ENCODE peak calls at places on chromosome 4, in six cellular contexts. One of them, this sample, is unnamed.

GRCh38 chr4:114173968-114174367 is 194.5 kb upstream of the ARSJ start:
- DNase-seq in adrenal gland: no peak
- DNase-seq in effector memory CD4-positive, alpha-beta T cell: no peak
- DNase-seq in naive thymus-derived CD4-positive, alpha-beta T cell: no peak
- DNase-seq in tibial nerve: no peak
- DNase-seq in WERI-Rb-1: no peak
- DNase-seq in this sample: no peak

GRCh38 chr4:6962211-6963041 is 52.8 kb downstream of the TBC1D14 start:
- DNase-seq in adrenal gland: no peak
- DNase-seq in effector memory CD4-positive, alpha-beta T cell: no peak
- DNase-seq in naive thymus-derived CD4-positive, alpha-beta T cell: no peak
- DNase-seq in tibial nerve: no peak
- DNase-seq in WERI-Rb-1: no peak
- DNase-seq in this sample: no peak

GRCh38 chr4:167940217-167940616 is 152.1 kb upstream of the ANXA10 start:
- DNase-seq in adrenal gland: no peak
- DNase-seq in effector memory CD4-positive, alpha-beta T cell: no peak
- DNase-seq in naive thymus-derived CD4-positive, alpha-beta T cell: no peak
- DNase-seq in tibial nerve: no peak
- DNase-seq in WERI-Rb-1: no peak
- DNase-seq in this sample: no peak

GRCh38 chr4:7647211-7647931 is 212.6 kb upstream of the PSAPL1 start:
- DNase-seq in adrenal gland: no peak
- DNase-seq in effector memory CD4-positive, alpha-beta T cell: no peak
- DNase-seq in naive thymus-derived CD4-positive, alpha-beta T cell: no peak
- DNase-seq in tibial nerve: no peak
- DNase-seq in WERI-Rb-1: no peak
- DNase-seq in this sample: no peak

GRCh38 chr4:140150886-140151699 is 2.9 kb downstream of the MAML3 start:
- DNase-seq in adrenal gland: peak; percentile 94
- DNase-seq in effector memory CD4-positive, alpha-beta T cell: peak; percentile 42
- DNase-seq in naive thymus-derived CD4-positive, alpha-beta T cell: peak; percentile 82
- DNase-seq in tibial nerve: peak; percentile 78
- DNase-seq in WERI-Rb-1: peak; percentile 95
- DNase-seq in this sample: peak; percentile 87

GRCh38 chr4:183571350-183572076 is 66.7 kb downstream of the ING2 start:
- DNase-seq in adrenal gland: peak; percentile 79
- DNase-seq in effector memory CD4-positive, alpha-beta T cell: no peak
- DNase-seq in naive thymus-derived CD4-positive, alpha-beta T cell: no peak
- DNase-seq in tibial nerve: no peak
- DNase-seq in WERI-Rb-1: no peak
- DNase-seq in this sample: no peak

GRCh38 chr4:185847352-185848078 is 35.5 kb upstream of the SORBS2 start:
- DNase-seq in adrenal gland: no peak
- DNase-seq in effector memory CD4-positive, alpha-beta T cell: no peak
- DNase-seq in naive thymus-derived CD4-positive, alpha-beta T cell: no peak
- DNase-seq in tibial nerve: no peak
- DNase-seq in WERI-Rb-1: peak; percentile 46
- DNase-seq in this sample: peak; percentile 75

GRCh38 chr4:132955146-132955545 is 193.9 kb upstream of the PCDH10 start:
- DNase-seq in adrenal gland: no peak
- DNase-seq in effector memory CD4-positive, alpha-beta T cell: no peak
- DNase-seq in naive thymus-derived CD4-positive, alpha-beta T cell: no peak
- DNase-seq in tibial nerve: no peak
- DNase-seq in WERI-Rb-1: no peak
- DNase-seq in this sample: no peak

GRCh38 chr4:98688416-98689290 is 30.2 kb upstream of the TSPAN5 start:
- DNase-seq in adrenal gland: no peak
- DNase-seq in effector memory CD4-positive, alpha-beta T cell: no peak
- DNase-seq in naive thymus-derived CD4-positive, alpha-beta T cell: peak; percentile 63
- DNase-seq in tibial nerve: no peak
- DNase-seq in WERI-Rb-1: no peak
- DNase-seq in this sample: no peak

GRCh38 chr4:72215198-72215597 is 183.4 kb downstream of the NPFFR2 start:
- DNase-seq in adrenal gland: no peak
- DNase-seq in effector memory CD4-positive, alpha-beta T cell: no peak
- DNase-seq in naive thymus-derived CD4-positive, alpha-beta T cell: no peak
- DNase-seq in tibial nerve: no peak
- DNase-seq in WERI-Rb-1: no peak
- DNase-seq in this sample: no peak

GRCh38 chr4:145805490-145805889 is 125.5 kb downstream of the C4orf51 start:
- DNase-seq in adrenal gland: no peak
- DNase-seq in effector memory CD4-positive, alpha-beta T cell: no peak
- DNase-seq in naive thymus-derived CD4-positive, alpha-beta T cell: no peak
- DNase-seq in tibial nerve: no peak
- DNase-seq in WERI-Rb-1: no peak
- DNase-seq in this sample: no peak

GRCh38 chr4:121765941-121766538 is 1.1 kb upstream of the SMIM43 start:
- DNase-seq in adrenal gland: no peak
- DNase-seq in effector memory CD4-positive, alpha-beta T cell: no peak
- DNase-seq in naive thymus-derived CD4-positive, alpha-beta T cell: no peak
- DNase-seq in tibial nerve: no peak
- DNase-seq in WERI-Rb-1: no peak
- DNase-seq in this sample: no peak

GRCh38 chr4:73019462-73020047 is 50.0 kb downstream of the COX18 start:
- DNase-seq in adrenal gland: no peak
- DNase-seq in effector memory CD4-positive, alpha-beta T cell: no peak
- DNase-seq in naive thymus-derived CD4-positive, alpha-beta T cell: peak; percentile 22
- DNase-seq in tibial nerve: no peak
- DNase-seq in WERI-Rb-1: no peak
- DNase-seq in this sample: peak; percentile 36

GRCh38 chr4:41060352-41061318 is 153.7 kb downstream of the APBB2 start:
- DNase-seq in adrenal gland: no peak
- DNase-seq in effector memory CD4-positive, alpha-beta T cell: no peak
- DNase-seq in naive thymus-derived CD4-positive, alpha-beta T cell: no peak
- DNase-seq in tibial nerve: no peak
- DNase-seq in WERI-Rb-1: no peak
- DNase-seq in this sample: no peak

GRCh38 chr4:165873298-165874071 is 448 bp downstream of the TLL1 start:
- DNase-seq in adrenal gland: peak; percentile 34
- DNase-seq in effector memory CD4-positive, alpha-beta T cell: no peak
- DNase-seq in naive thymus-derived CD4-positive, alpha-beta T cell: no peak
- DNase-seq in tibial nerve: no peak
- DNase-seq in WERI-Rb-1: peak; percentile 55
- DNase-seq in this sample: peak; percentile 50

GRCh38 chr4:63618883-63619573 is 790.2 kb downstream of the TECRL start:
- DNase-seq in adrenal gland: no peak
- DNase-seq in effector memory CD4-positive, alpha-beta T cell: no peak
- DNase-seq in naive thymus-derived CD4-positive, alpha-beta T cell: no peak
- DNase-seq in tibial nerve: no peak
- DNase-seq in WERI-Rb-1: no peak
- DNase-seq in this sample: no peak

GRCh38 chr4:24488399-24489164 is 95.8 kb downstream of the DHX15 start:
- DNase-seq in adrenal gland: peak; percentile 78
- DNase-seq in effector memory CD4-positive, alpha-beta T cell: no peak
- DNase-seq in naive thymus-derived CD4-positive, alpha-beta T cell: no peak
- DNase-seq in tibial nerve: peak; percentile 74
- DNase-seq in WERI-Rb-1: peak; percentile 85
- DNase-seq in this sample: peak; percentile 79

GRCh38 chr4:150056569-150056968 is 21.7 kb upstream of the DCLK2 start:
- DNase-seq in adrenal gland: no peak
- DNase-seq in effector memory CD4-positive, alpha-beta T cell: no peak
- DNase-seq in naive thymus-derived CD4-positive, alpha-beta T cell: no peak
- DNase-seq in tibial nerve: no peak
- DNase-seq in WERI-Rb-1: no peak
- DNase-seq in this sample: no peak

GRCh38 chr4:76585270-76585669 is 150.2 kb downstream of the SHROOM3 start:
- DNase-seq in adrenal gland: no peak
- DNase-seq in effector memory CD4-positive, alpha-beta T cell: no peak
- DNase-seq in naive thymus-derived CD4-positive, alpha-beta T cell: no peak
- DNase-seq in tibial nerve: no peak
- DNase-seq in WERI-Rb-1: no peak
- DNase-seq in this sample: no peak

GRCh38 chr4:10273030-10273429 is 156.4 kb upstream of the WDR1 start:
- DNase-seq in adrenal gland: no peak
- DNase-seq in effector memory CD4-positive, alpha-beta T cell: no peak
- DNase-seq in naive thymus-derived CD4-positive, alpha-beta T cell: no peak
- DNase-seq in tibial nerve: no peak
- DNase-seq in WERI-Rb-1: no peak
- DNase-seq in this sample: no peak

GRCh38 chr4:112830753-112831386 is 193.9 kb downstream of the LARP7 start:
- DNase-seq in adrenal gland: no peak
- DNase-seq in effector memory CD4-positive, alpha-beta T cell: no peak
- DNase-seq in naive thymus-derived CD4-positive, alpha-beta T cell: no peak
- DNase-seq in tibial nerve: no peak
- DNase-seq in WERI-Rb-1: no peak
- DNase-seq in this sample: no peak

GRCh38 chr4:48436318-48436717 is 46.8 kb upstream of the SLC10A4 start:
- DNase-seq in adrenal gland: no peak
- DNase-seq in effector memory CD4-positive, alpha-beta T cell: no peak
- DNase-seq in naive thymus-derived CD4-positive, alpha-beta T cell: no peak
- DNase-seq in tibial nerve: no peak
- DNase-seq in WERI-Rb-1: no peak
- DNase-seq in this sample: no peak

GRCh38 chr4:116358633-116359222 is 726.6 kb downstream of the TRAM1L1 start:
- DNase-seq in adrenal gland: peak; percentile 71
- DNase-seq in effector memory CD4-positive, alpha-beta T cell: no peak
- DNase-seq in naive thymus-derived CD4-positive, alpha-beta T cell: peak; percentile 1
- DNase-seq in tibial nerve: no peak
- DNase-seq in WERI-Rb-1: peak; percentile 86
- DNase-seq in this sample: peak; percentile 85

GRCh38 chr4:182416101-182416500 is 172.9 kb downstream of the TENM3 start:
- DNase-seq in adrenal gland: no peak
- DNase-seq in effector memory CD4-positive, alpha-beta T cell: no peak
- DNase-seq in naive thymus-derived CD4-positive, alpha-beta T cell: no peak
- DNase-seq in tibial nerve: no peak
- DNase-seq in WERI-Rb-1: no peak
- DNase-seq in this sample: no peak

GRCh38 chr4:158008551-158009218 is 164.1 kb downstream of the GASK1B start:
- DNase-seq in adrenal gland: no peak
- DNase-seq in effector memory CD4-positive, alpha-beta T cell: no peak
- DNase-seq in naive thymus-derived CD4-positive, alpha-beta T cell: no peak
- DNase-seq in tibial nerve: no peak
- DNase-seq in WERI-Rb-1: no peak
- DNase-seq in this sample: no peak

GRCh38 chr4:40057540-40058091 is 966 bp downstream of the N4BP2 start:
- DNase-seq in adrenal gland: peak; percentile 82
- DNase-seq in effector memory CD4-positive, alpha-beta T cell: peak; percentile 47
- DNase-seq in naive thymus-derived CD4-positive, alpha-beta T cell: peak; percentile 81
- DNase-seq in tibial nerve: peak; percentile 45
- DNase-seq in WERI-Rb-1: peak; percentile 81
- DNase-seq in this sample: peak; percentile 82

GRCh38 chr4:140293979-140294378 is 79.5 kb upstream of the SCOC start:
- DNase-seq in adrenal gland: no peak
- DNase-seq in effector memory CD4-positive, alpha-beta T cell: no peak
- DNase-seq in naive thymus-derived CD4-positive, alpha-beta T cell: no peak
- DNase-seq in tibial nerve: no peak
- DNase-seq in WERI-Rb-1: no peak
- DNase-seq in this sample: no peak

GRCh38 chr4:110119880-110120279 is 78.5 kb downstream of the ELOVL6 start:
- DNase-seq in adrenal gland: no peak
- DNase-seq in effector memory CD4-positive, alpha-beta T cell: no peak
- DNase-seq in naive thymus-derived CD4-positive, alpha-beta T cell: no peak
- DNase-seq in tibial nerve: no peak
- DNase-seq in WERI-Rb-1: no peak
- DNase-seq in this sample: no peak

GRCh38 chr4:112287258-112287873 is 1.7 kb upstream of the TIFA start:
- DNase-seq in adrenal gland: no peak
- DNase-seq in effector memory CD4-positive, alpha-beta T cell: no peak
- DNase-seq in naive thymus-derived CD4-positive, alpha-beta T cell: no peak
- DNase-seq in tibial nerve: no peak
- DNase-seq in WERI-Rb-1: no peak
- DNase-seq in this sample: no peak

GRCh38 chr4:85153221-85153620 is 186.7 kb upstream of the WDFY3 start:
- DNase-seq in adrenal gland: no peak
- DNase-seq in effector memory CD4-positive, alpha-beta T cell: no peak
- DNase-seq in naive thymus-derived CD4-positive, alpha-beta T cell: no peak
- DNase-seq in tibial nerve: no peak
- DNase-seq in WERI-Rb-1: no peak
- DNase-seq in this sample: no peak

GRCh38 chr4:127777487-127777886 is 4.6 kb upstream of the HSPA4L start:
- DNase-seq in adrenal gland: no peak
- DNase-seq in effector memory CD4-positive, alpha-beta T cell: no peak
- DNase-seq in naive thymus-derived CD4-positive, alpha-beta T cell: no peak
- DNase-seq in tibial nerve: no peak
- DNase-seq in WERI-Rb-1: no peak
- DNase-seq in this sample: no peak

DNA sequence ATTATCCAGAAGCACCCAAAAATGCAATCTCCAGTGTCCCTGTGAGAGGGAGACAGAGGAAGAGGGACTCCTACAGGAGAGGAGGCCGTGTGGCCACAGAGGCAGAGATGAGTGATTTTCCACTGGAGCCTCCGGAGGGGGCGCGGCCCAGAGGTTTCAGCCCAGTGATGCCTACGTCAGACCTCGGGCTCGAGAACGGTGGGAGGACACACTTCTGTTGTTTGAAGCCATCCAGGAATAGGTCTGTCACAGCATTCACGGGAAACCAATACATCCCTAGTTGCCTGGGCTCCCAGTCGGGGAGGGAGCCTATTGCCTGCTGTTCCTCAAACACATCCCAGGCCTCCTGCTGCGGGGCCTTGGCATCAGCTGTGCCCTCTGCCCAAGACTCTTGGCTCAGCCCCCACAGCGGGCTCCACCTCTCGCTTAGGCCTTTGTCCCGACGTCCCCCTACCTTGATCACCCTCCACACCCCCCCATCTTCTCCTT is 39.2 kb upstream of the HMX1 start:
- DNase-seq in adrenal gland: peak; percentile 4
- DNase-seq in effector memory CD4-positive, alpha-beta T cell: no peak
- DNase-seq in naive thymus-derived CD4-positive, alpha-beta T cell: no peak
- DNase-seq in tibial nerve: no peak
- DNase-seq in WERI-Rb-1: peak; percentile 77
- DNase-seq in this sample: no peak
- H3K9me3 ChIP-seq in adrenal gland: no peaks in the 10 kb centered on the region
- H3K9me3 ChIP-seq in effector memory CD4-positive, alpha-beta T cell: no peaks in the 10 kb centered on the region
- H3K9me3 ChIP-seq in naive thymus-derived CD4-positive, alpha-beta T cell: no peaks in the 10 kb centered on the region
- H3K9me3 ChIP-seq in tibial nerve: no peaks in the 10 kb centered on the region
- H3K9me3 ChIP-seq in WERI-Rb-1: no peaks in the 10 kb centered on the region
- H3K9me3 ChIP-seq in this sample: no peaks in the 10 kb centered on the region

DNA sequence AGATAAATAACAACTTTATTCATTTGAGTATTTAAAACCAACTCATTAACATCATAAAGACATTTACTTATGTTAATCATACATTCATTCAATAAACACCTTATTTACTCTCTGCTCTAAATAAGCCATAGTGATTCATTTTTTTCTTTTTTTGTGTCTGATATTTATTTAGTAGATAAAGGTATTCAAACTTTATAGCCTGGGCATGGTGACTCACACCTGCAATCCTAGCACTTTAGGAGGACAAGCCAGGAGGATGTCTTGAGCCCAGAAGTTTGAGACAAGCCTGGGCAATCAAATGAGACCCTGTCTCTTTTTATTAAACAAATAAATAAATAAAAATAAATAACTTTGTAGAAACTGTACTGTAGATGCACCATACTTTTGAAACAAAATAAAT is 771.3 kb upstream of the PCDH7 start:
- DNase-seq in adrenal gland: no peak
- DNase-seq in effector memory CD4-positive, alpha-beta T cell: no peak
- DNase-seq in naive thymus-derived CD4-positive, alpha-beta T cell: no peak
- DNase-seq in tibial nerve: no peak
- DNase-seq in WERI-Rb-1: no peak
- DNase-seq in this sample: no peak
- H3K9me3 ChIP-seq in adrenal gland: no peaks in the 10 kb centered on the region
- H3K9me3 ChIP-seq in effector memory CD4-positive, alpha-beta T cell: no peaks in the 10 kb centered on the region
- H3K9me3 ChIP-seq in naive thymus-derived CD4-positive, alpha-beta T cell: no peaks in the 10 kb centered on the region
- H3K9me3 ChIP-seq in tibial nerve: no peaks in the 10 kb centered on the region
- H3K9me3 ChIP-seq in WERI-Rb-1: no peaks in the 10 kb centered on the region
- H3K9me3 ChIP-seq in this sample: no peaks in the 10 kb centered on the region

GRCh38 chr4:38762560-38762959 is 20.2 kb downstream of the TLR10 start:
- DNase-seq in adrenal gland: no peak
- DNase-seq in effector memory CD4-positive, alpha-beta T cell: no peak
- DNase-seq in naive thymus-derived CD4-positive, alpha-beta T cell: no peak
- DNase-seq in tibial nerve: no peak
- DNase-seq in WERI-Rb-1: no peak
- DNase-seq in this sample: no peak
- H3K9me3 ChIP-seq in adrenal gland: no peaks in the 10 kb centered on the region
- H3K9me3 ChIP-seq in effector memory CD4-positive, alpha-beta T cell: no peaks in the 10 kb centered on the region
- H3K9me3 ChIP-seq in naive thymus-derived CD4-positive, alpha-beta T cell: no peaks in the 10 kb centered on the region
- H3K9me3 ChIP-seq in tibial nerve: no peaks in the 10 kb centered on the region
- H3K9me3 ChIP-seq in WERI-Rb-1: no peaks in the 10 kb centered on the region
- H3K9me3 ChIP-seq in this sample: no peaks in the 10 kb centered on the region

GRCh38 chr4:148268835-148269234 is 173.4 kb downstream of the NR3C2 start:
- DNase-seq in adrenal gland: no peak
- DNase-seq in effector memory CD4-positive, alpha-beta T cell: no peak
- DNase-seq in naive thymus-derived CD4-positive, alpha-beta T cell: no peak
- DNase-seq in tibial nerve: no peak
- DNase-seq in WERI-Rb-1: no peak
- DNase-seq in this sample: no peak
- H3K9me3 ChIP-seq in adrenal gland: no peaks in the 10 kb centered on the region
- H3K9me3 ChIP-seq in effector memory CD4-positive, alpha-beta T cell: no peaks in the 10 kb centered on the region
- H3K9me3 ChIP-seq in naive thymus-derived CD4-positive, alpha-beta T cell: no peaks in the 10 kb centered on the region
- H3K9me3 ChIP-seq in tibial nerve: no peaks in the 10 kb centered on the region
- H3K9me3 ChIP-seq in WERI-Rb-1: no peaks in the 10 kb centered on the region
- H3K9me3 ChIP-seq in this sample: no peaks in the 10 kb centered on the region

This sample was measured in BE2C.